ENCODE peak calls at places on chromosomes 16 and 17, in six cellular contexts. W, L, Q, I, R and X are unnamed samples.

GRCh38 chr17:76689859-76690258 is 20.9 kb downstream of the MXRA7 start:
- DNase-seq in Q (no peak), W (no peak), I (no peak), R (no peak), L (no peak), X (no peak)

GRCh38 chr16:56424791-56425438 is 430 bp downstream of the AMFR start:
- DNase-seq in W (peak), L (peak), I (peak), Q (peak), R (peak), X (peak)

GRCh38 chr16:57167951-57168350 is 17.9 kb downstream of the PSME3IP1 start:
- DNase-seq in I (no peak), R (peak), Q (no peak), L (peak), W (peak), X (no peak)

GRCh38 chr16:50244504-50245416 is 21.6 kb upstream of the ADCY7 start:
- DNase-seq in R (no peak), W (no peak), L (peak), Q (no peak), I (no peak), X (no peak)

GRCh38 chr17:77036841-77037381 is 103.9 kb upstream of the SEC14L1 start:
- DNase-seq in L (no peak), R (no peak), Q (peak), W (no peak), I (no peak), X (no peak)

GRCh38 chr17:47703191-47703591 is 9.2 kb downstream of the TBKBP1 start:
- DNase-seq in W (no peak), Q (no peak), R (peak), L (no peak), I (no peak), X (peak)

GRCh38 chr16:83164816-83165215 is 538.0 kb downstream of the CDH13 start:
- DNase-seq in Q (no peak), W (no peak), L (no peak), I (no peak), R (no peak), X (no peak)

GRCh38 chr16:71912483-71912882 is 17.2 kb downstream of the IST1 start:
- DNase-seq in L (no peak), I (no peak), W (no peak), Q (no peak), R (no peak), X (no peak)

GRCh38 chr16:12417830-12418229 is 385.9 kb downstream of the CPPED1 start:
- DNase-seq in R (no peak), L (no peak), Q (no peak), I (no peak), W (no peak), X (no peak)

GRCh38 chr17:16941072-16941641 is 30.8 kb downstream of the TNFRSF13B start:
- DNase-seq in R (peak), L (no peak), Q (peak), I (no peak), W (no peak), X (no peak)

GRCh38 chr17:27469256-27469655 is 13.0 kb downstream of the KSR1 start:
- DNase-seq in Q (no peak), L (no peak), I (no peak), R (no peak), W (no peak), X (no peak)

GRCh38 chr16:35174006-35174405 is 1714.6 kb downstream of the TP53TG3F start:
- DNase-seq in I (no peak), W (no peak), Q (no peak), R (no peak), L (no peak), X (no peak)

GRCh38 chr17:44348234-44348987 is 3.3 kb downstream of the GRN start:
- DNase-seq in W (no peak), R (no peak), Q (no peak), I (peak), L (no peak), X (peak)

GRCh38 chr17:55200904-55201608 is 63.7 kb upstream of the HLF start:
- DNase-seq in R (no peak), L (no peak), I (no peak), W (no peak), Q (no peak), X (no peak)

GRCh38 chr17:70906808-70907207 is 737.5 kb downstream of the KCNJ2 start:
- DNase-seq in L (peak), W (peak), Q (no peak), I (no peak), R (no peak), X (no peak)

GRCh38 chr16:67659675-67660563 is at the start of gene ACD:
- DNase-seq in W (peak), L (peak), I (peak), Q (peak), R (peak), X (peak)

GRCh38 chr17:21199311-21199710 is 14.7 kb downstream of the TMEM11 start:
- DNase-seq in I (no peak), R (no peak), L (peak), W (no peak), Q (no peak), X (no peak)

GRCh38 chr16:5062790-5063765 is 2.7 kb downstream of the C16orf89 start:
- DNase-seq in Q (no peak), L (no peak), W (no peak), R (peak), I (no peak), X (no peak)

GRCh38 chr17:81153340-81153803 is 11.9 kb upstream of the PVALEF start:
- DNase-seq in L (no peak), I (no peak), Q (no peak), W (no peak), R (no peak), X (no peak)

GRCh38 chr17:33647976-33648375 is 354.9 kb upstream of the ASIC2 start:
- DNase-seq in L (peak), Q (peak), I (peak), R (no peak), W (peak), X (no peak)

GRCh38 chr16:50744911-50745310 is 3.0 kb downstream of the CYLD start:
- DNase-seq in R (no peak), I (no peak), Q (no peak), L (no peak), W (no peak), X (no peak)

GRCh38 chr17:47295874-47296255 is 27.9 kb upstream of the EFCAB13 start:
- DNase-seq in L (no peak), I (no peak), W (no peak), Q (no peak), R (no peak), X (no peak)

GRCh38 chr17:199806-200603 is 18.6 kb upstream of the DOC2B start:
- DNase-seq in Q (no peak), W (no peak), L (no peak), R (peak), I (peak), X (no peak)

GRCh38 chr16:6146874-6147425 is 1049.4 kb upstream of the EEF2KMT start:
- DNase-seq in Q (no peak), L (peak), W (no peak), I (no peak), R (no peak), X (no peak)

GRCh38 chr17:50240876-50241275 is 33.4 kb upstream of the TMEM92 start:
- DNase-seq in Q (no peak), I (no peak), R (no peak), L (no peak), W (no peak), X (no peak)

GRCh38 chr17:71938340-71939010 is 182.3 kb upstream of the SOX9 start:
- DNase-seq in R (no peak), Q (peak), I (no peak), W (peak), L (no peak), X (no peak)

GRCh38 chr17:78391843-78392242 is 13.4 kb downstream of the PGS1 start:
- DNase-seq in L (no peak), I (no peak), W (no peak), R (no peak), Q (no peak), X (no peak)

GRCh38 chr17:35991075-35991474 is 4.5 kb upstream of the CCL14 start:
- DNase-seq in R (no peak), L (no peak), I (no peak), Q (no peak), W (no peak), X (no peak)

GRCh38 chr17:82534401-82534812 is 14.9 kb downstream of the FOXK2 start:
- DNase-seq in I (no peak), Q (no peak), W (no peak), L (no peak), R (no peak), X (no peak)

GRCh38 chr16:81833751-81834150 is 54.7 kb downstream of the PLCG2 start:
- DNase-seq in W (no peak), I (no peak), R (no peak), L (no peak), Q (no peak), X (no peak)

GRCh38 chr17:32870027-32870670 is 6.8 kb downstream of the MYO1D start:
- DNase-seq in Q (no peak), I (peak), R (no peak), L (no peak), W (no peak), X (no peak)

GRCh38 chr17:38898812-38899348 is 26.5 kb upstream of the LASP1NB start:
- DNase-seq in W (no peak), Q (no peak), R (no peak), I (no peak), L (no peak), X (peak)

DNA sequence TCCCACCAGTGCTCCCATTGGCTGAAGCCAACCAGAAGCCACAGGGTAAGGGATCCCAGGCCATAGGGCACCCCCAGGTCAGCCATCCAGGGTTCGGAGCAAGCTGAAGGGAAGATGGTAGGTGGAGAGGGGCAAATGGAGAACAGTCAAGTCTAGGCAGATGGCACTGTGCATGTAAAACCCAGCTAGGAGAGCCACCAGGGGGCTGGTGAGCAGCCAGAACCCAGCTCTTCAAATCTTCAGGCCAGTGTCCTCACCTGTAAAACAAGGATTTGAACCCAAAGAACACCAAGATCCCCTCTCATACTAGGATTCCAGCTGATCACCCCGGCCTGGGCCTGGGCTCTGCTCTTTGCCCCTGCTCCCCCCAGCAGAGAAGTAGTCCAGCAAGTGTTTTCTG is 43.5 kb downstream of the GINS3 start:
- DNase-seq in I (no peak), Q (no peak), R (no peak), L (no peak), W (no peak), X (no peak)
- TF ChIP-seq CTCF in I (no peak), Q (no peak), R (no peak), L (peak), W (no peak), X (peak)

GRCh38 chr16:85936761-85937343 is 37.9 kb downstream of the IRF8 start:
- DNase-seq in R (no peak), Q (no peak), I (no peak), L (no peak), W (peak), X (no peak)

GRCh38 chr16:85935957-85936760 is 37.2 kb downstream of the IRF8 start:
- DNase-seq in R (no peak), Q (no peak), L (no peak), W (no peak), I (no peak), X (peak)

GRCh38 chr16:85934210-85934609 is 35.2 kb downstream of the IRF8 start:
- DNase-seq in Q (no peak), I (no peak), L (no peak), R (no peak), W (no peak), X (no peak)

GRCh38 chr16:85931596-85932402 is 32.8 kb downstream of the IRF8 start:
- DNase-seq in R (no peak), I (no peak), L (no peak), Q (no peak), W (no peak), X (no peak)

DNA sequence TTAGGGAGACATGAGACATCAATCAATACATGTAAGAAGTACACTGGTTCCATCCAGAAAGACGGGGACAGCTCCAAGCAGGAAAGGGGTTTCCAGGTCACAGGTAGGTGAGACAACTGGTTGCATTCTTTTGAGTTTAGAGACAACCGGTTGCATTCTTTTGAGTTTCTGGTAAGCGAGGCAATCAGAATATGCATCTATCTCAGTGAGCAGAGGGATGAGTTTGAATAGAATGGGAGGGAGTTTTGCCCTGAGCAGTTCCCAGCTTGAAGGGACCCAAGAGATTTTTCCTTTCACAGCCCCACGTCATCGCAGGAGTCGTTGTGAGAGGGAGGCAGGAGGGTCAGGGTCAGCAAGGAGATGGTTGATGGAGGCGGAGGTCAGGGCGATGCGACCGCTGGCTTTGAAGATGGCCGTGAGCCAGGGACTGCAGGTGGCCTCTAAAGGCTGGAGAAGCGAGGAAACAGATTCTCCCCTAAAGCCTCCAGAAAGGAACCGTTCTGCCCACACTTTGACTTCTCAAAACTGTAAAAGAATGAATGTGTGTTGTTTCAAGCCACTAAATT is 36.5 kb downstream of the IRF8 start:
- DNase-seq in W (no peak), R (no peak), L (no peak), Q (no peak), I (no peak), X (no peak)
- H3K4me3 ChIP-seq in W (no peak), R (no peak), L (no peak), Q (no peak), I (no peak), X (peak)

GRCh38 chr16:19458722-19459379 is 41.2 kb downstream of the TMC5 start:
- DNase-seq in Q (no peak), I (no peak), L (peak), R (no peak), W (no peak), X (no peak)
- TF ChIP-seq CTCF in Q (no peak), I (no peak), L (peak), R (no peak), W (no peak), X (no peak)

GRCh38 chr17:58028591-58028990 is 21.5 kb upstream of the SRSF1 start:
- DNase-seq in I (no peak), Q (no peak), L (no peak), R (no peak), W (no peak), X (no peak)
- H3K4me3 ChIP-seq in I (no peak), Q (no peak), L (no peak), R (no peak), W (no peak), X (no peak)